ENCODE peak calls at places on chromosomes 6 and 20, in six cellular contexts. U is hepatocyte; D is psoas muscle; K is OCI-LY7; X is CD8-positive, alpha-beta T cell; L is suprapubic skin. J is an unnamed sample.

GRCh38 chr6:24931752-24932691 is 3.7 kb downstream of the RIPOR2 start:
- DNase-seq in K (peak; percentile 86), L (no peak), D (no peak), X (no peak), U (no peak), J (no peak)

GRCh38 chr6:128365520-128366160 is 154.8 kb downstream of the PTPRK start:
- DNase-seq in K (no peak), X (no peak), L (no peak), D (no peak), U (peak; percentile 17), J (no peak)

GRCh38 chr6:74587386-74587785 is 618.5 kb downstream of the COL12A1 start:
- DNase-seq in K (no peak), D (no peak), L (no peak), U (no peak), X (no peak), J (no peak)

GRCh38 chr20:32621071-32621913 is 36.2 kb upstream of the NOL4L start:
- DNase-seq in D (no peak), L (no peak), K (no peak), X (no peak), U (peak; percentile 95), J (no peak)

GRCh38 chr6:90397929-90398674 is 101.5 kb upstream of the BACH2 start:
- DNase-seq in K (no peak), X (peak; percentile 74), D (no peak), U (peak; percentile 59), L (no peak), J (no peak)

GRCh38 chr6:44062771-44063560 is 64.3 kb downstream of the MRPL14 start:
- DNase-seq in U (no peak), D (no peak), X (no peak), L (no peak), K (peak; percentile 42), J (no peak)

GRCh38 chr6:75306074-75306473 is 21.5 kb upstream of the TMEM30A start:
- DNase-seq in L (no peak), D (no peak), K (no peak), X (no peak), U (no peak), J (no peak)

GRCh38 chr6:36813526-36813925 is 25.7 kb downstream of the CPNE5 start:
- DNase-seq in U (no peak), L (no peak), K (no peak), X (no peak), D (no peak), J (no peak)

GRCh38 chr6:11814819-11815218 is 36.2 kb upstream of the ADTRP start:
- DNase-seq in X (no peak), U (no peak), L (no peak), D (no peak), K (no peak), J (no peak)

GRCh38 chr6:43916091-43916923 is 146.3 kb downstream of the VEGFA start:
- DNase-seq in K (no peak), U (no peak), D (peak; percentile 30), X (no peak), L (no peak), J (no peak)

GRCh38 chr20:5315807-5316187 is 957 bp downstream of the PROKR2 start:
- DNase-seq in D (no peak), U (no peak), X (no peak), K (no peak), L (no peak), J (no peak)

GRCh38 chr6:3867616-3868502 is 18.7 kb downstream of the FAM50B start:
- DNase-seq in L (peak; percentile 35), D (no peak), K (no peak), U (no peak), X (no peak), J (no peak)

GRCh38 chr6:28683945-28684538 is 158.4 kb downstream of the GPX5 start:
- DNase-seq in U (peak; percentile 73), D (no peak), X (no peak), L (no peak), K (peak; percentile 65), J (no peak)

GRCh38 chr6:17042422-17043147 is 59.3 kb upstream of the STMND1 start:
- DNase-seq in K (no peak), X (no peak), U (peak; percentile 84), D (no peak), L (no peak), J (no peak)

GRCh38 chr6:105757512-105758200 is 328.5 kb upstream of the PRDM1 start:
- DNase-seq in L (no peak), X (no peak), U (no peak), K (peak; percentile 90), D (no peak), J (no peak)

GRCh38 chr6:75849329-75850025 is 100.4 kb downstream of the MYO6 start:
- DNase-seq in D (no peak), L (no peak), K (no peak), X (no peak), U (peak; percentile 17), J (no peak)

GRCh38 chr6:108638993-108639392 is 78.3 kb downstream of the FOXO3 start:
- DNase-seq in K (no peak), X (no peak), L (no peak), U (no peak), D (no peak), J (no peak)
- H3K4me3 ChIP-seq in K (no peak overlapping the region), X (no peak overlapping the region), L (no peak overlapping the region), U (no peak overlapping the region), D (no peak overlapping the region), J (no peak overlapping the region)

GRCh38 chr6:159233365-159234101 is 64.3 kb downstream of the FNDC1 start:
- DNase-seq in D (no peak), X (no peak), L (no peak), U (peak; percentile 19), K (no peak), J (no peak)
- TF ChIP-seq CTCF in D (no peak), X (no peak), L (no peak), U (peak; percentile 23), K (no peak), J (no peak)

DNA sequence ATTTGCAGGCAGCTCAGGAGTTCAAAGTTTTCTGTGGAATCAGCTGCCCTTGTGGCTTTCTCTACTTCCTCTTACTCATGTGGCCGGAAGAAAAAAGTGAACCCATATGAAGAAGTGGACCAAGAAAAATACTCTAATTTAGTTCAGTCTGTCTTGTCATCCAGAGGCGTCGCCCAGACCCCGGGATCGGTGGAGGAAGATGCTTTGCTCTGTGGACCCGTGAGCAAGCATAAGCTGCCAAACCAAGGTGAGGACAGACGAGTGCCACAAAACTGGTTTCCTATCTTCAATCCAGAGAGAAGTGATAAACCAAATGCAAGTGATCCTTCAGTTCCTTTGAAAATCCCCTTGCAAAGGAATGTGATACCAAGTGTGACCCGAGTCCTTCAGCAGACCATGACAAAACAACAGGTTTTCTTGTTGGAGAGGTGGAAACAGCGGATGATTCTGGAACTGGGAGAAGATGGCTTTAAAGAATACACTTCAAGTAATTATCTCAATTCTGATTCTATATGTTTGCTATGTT is 1.1 kb downstream of the MGME1 start:
- DNase-seq in L (no peak), D (peak; percentile 58), U (peak; percentile 54), X (peak; percentile 21), K (peak; percentile 83), J (no peak)
- H3K4me1 ChIP-seq in L (peaks cover 69% of the 10 kb centered on the region), D (peaks cover 50% of the 10 kb centered on the region), U (peaks cover 34% of the 10 kb centered on the region), X (peaks cover 51% of the 10 kb centered on the region), K (peaks cover 25% of the 10 kb centered on the region), J (peaks cover 25% of the 10 kb centered on the region)

DNA sequence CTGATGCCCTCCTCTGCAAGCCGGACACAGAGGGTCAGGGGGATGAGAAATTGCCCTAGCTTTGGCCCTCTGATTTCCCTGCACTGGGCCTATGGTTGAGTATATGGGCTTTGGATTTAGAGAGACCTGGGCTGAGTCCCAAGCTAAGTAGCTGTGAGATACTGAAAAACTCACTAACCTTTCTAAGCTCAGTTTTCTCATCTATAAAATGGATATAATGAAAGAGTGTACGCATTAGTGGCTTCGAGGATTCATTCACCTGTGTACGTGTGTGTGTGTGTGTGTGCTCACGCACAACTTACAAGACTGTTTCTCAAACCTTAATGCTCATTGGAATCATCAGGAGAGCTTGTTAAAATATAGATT is 12.7 kb upstream of the RBPJL start:
- DNase-seq in L (no peak), D (no peak), K (no peak), X (no peak), U (no peak), J (no peak)
- H3K4me3 ChIP-seq in L (peak overlapping the region; percentile 53), D (peak overlapping the region; percentile 62), K (no peak overlapping the region), X (peak overlapping the region; percentile 76), U (no peak overlapping the region), J (peak overlapping the region; percentile 45)